ENCODE peak calls at places on chromosomes 16 and 17, in eight cellular contexts. I, A, E, U, D, N, T and H are unnamed samples.

GRCh38 chr16:50675686-50676610 is 5.2 kb downstream of the SNX20 start:
- DNase-seq in I (no peak), U (no peak), E (no peak), T (no peak), D (no peak), A (no peak), N (no peak), H (no peak)

GRCh38 chr16:62089715-62090114 is 53.5 kb upstream of the CDH8 start:
- DNase-seq in I (no peak), N (no peak), A (no peak), U (no peak), D (no peak), E (no peak), T (no peak), H (no peak)

GRCh38 chr17:72343911-72344310 is 223.1 kb downstream of the SOX9 start:
- DNase-seq in I (no peak), A (no peak), N (no peak), T (no peak), D (no peak), U (no peak), E (no peak), H (no peak)

GRCh38 chr17:76969598-76970172 is 101.5 kb downstream of the MGAT5B start:
- DNase-seq in D (no peak), U (no peak), A (peak), E (no peak), I (peak), N (peak), T (no peak), H (no peak)

GRCh38 chr16:76535-77272 is 1.3 kb upstream of the MPG start:
- DNase-seq in A (no peak), U (no peak), I (no peak), T (no peak), N (no peak), D (no peak), E (peak), H (peak)

GRCh38 chr16:14198012-14198411 is 126.9 kb downstream of the MRTFB start:
- DNase-seq in D (no peak), T (no peak), E (no peak), N (no peak), I (no peak), U (no peak), A (no peak), H (no peak)

GRCh38 chr17:18093616-18094408 is 6.1 kb downstream of the DRG2 start:
- DNase-seq in I (no peak), U (no peak), T (no peak), A (peak), N (no peak), D (no peak), E (no peak), H (no peak)

GRCh38 chr17:51083976-51084375 is 36.7 kb downstream of the SPAG9 start:
- DNase-seq in D (no peak), A (no peak), T (no peak), E (no peak), N (no peak), I (no peak), U (no peak), H (no peak)

GRCh38 chr16:48542020-48542473 is 67.9 kb downstream of the N4BP1 start:
- DNase-seq in T (no peak), U (peak), E (no peak), D (no peak), N (no peak), A (peak), I (no peak), H (peak)

GRCh38 chr17:29840884-29841283 is 89.1 kb downstream of the SSH2 start:
- DNase-seq in I (no peak), T (no peak), D (no peak), U (no peak), N (no peak), A (no peak), E (no peak), H (no peak)

GRCh38 chr16:47037396-47037745 is 63.9 kb upstream of the DNAJA2 start:
- DNase-seq in N (no peak), T (no peak), D (no peak), I (no peak), U (peak), E (peak), A (peak), H (peak)

GRCh38 chr17:68674271-68674925 is 73.2 kb upstream of the FAM20A start:
- DNase-seq in A (no peak), T (no peak), D (no peak), I (no peak), N (no peak), U (no peak), E (no peak), H (no peak)

GRCh38 chr16:53891409-53892139 is 187.6 kb downstream of the FTO start:
- DNase-seq in U (no peak), E (no peak), I (no peak), N (no peak), T (no peak), A (no peak), D (no peak), H (no peak)

GRCh38 chr16:85720319-85720637 is 30.6 kb downstream of the C16orf74 start:
- DNase-seq in A (no peak), I (no peak), D (no peak), N (no peak), T (no peak), U (no peak), E (no peak), H (no peak)

GRCh38 chr16:88393034-88393433 is 10.3 kb downstream of the ZNF469 start:
- DNase-seq in A (no peak), I (no peak), D (no peak), T (no peak), E (peak), N (no peak), U (no peak), H (no peak)

GRCh38 chr16:85229869-85230416 is 117.7 kb upstream of the CIBAR2 start:
- DNase-seq in A (no peak), I (no peak), T (no peak), D (no peak), U (no peak), E (no peak), N (peak), H (no peak)

GRCh38 chr17:67050476-67051154 is 6.3 kb downstream of the CACNG1 start:
- DNase-seq in I (no peak), U (no peak), N (no peak), T (no peak), D (no peak), A (no peak), E (no peak), H (no peak)

GRCh38 chr17:10224592-10225195 is 26.3 kb upstream of the GAS7 start:
- DNase-seq in E (no peak), U (no peak), A (no peak), N (no peak), T (no peak), D (no peak), I (no peak), H (no peak)

GRCh38 chr17:64264891-64265290 is 1.8 kb upstream of the TEX2 start:
- DNase-seq in T (no peak), N (no peak), D (no peak), E (no peak), I (no peak), U (no peak), A (no peak), H (no peak)

GRCh38 chr17:58059141-58059540 is 24.1 kb upstream of the DYNLL2 start:
- DNase-seq in I (no peak), E (no peak), A (no peak), N (no peak), T (no peak), U (no peak), D (no peak), H (no peak)

GRCh38 chr16:59941581-59941980 is 1207.5 kb upstream of the GOT2 start:
- DNase-seq in U (no peak), I (no peak), D (no peak), A (no peak), T (no peak), N (no peak), E (no peak), H (no peak)

GRCh38 chr16:56608876-56609462 is 585 bp downstream of the MT2A start:
- DNase-seq in N (no peak), E (no peak), I (no peak), U (no peak), D (no peak), T (no peak), A (no peak), H (no peak)

GRCh38 chr17:67679225-67679624 is 38.5 kb upstream of the NOL11 start:
- DNase-seq in D (no peak), A (no peak), E (no peak), I (no peak), T (no peak), U (peak), N (no peak), H (no peak)

GRCh38 chr16:27894441-27894840 is 169.1 kb downstream of the GSG1L start:
- DNase-seq in D (no peak), E (no peak), N (no peak), I (no peak), T (no peak), U (no peak), A (no peak), H (no peak)

GRCh38 chr17:16384557-16384956 is 3.7 kb downstream of the UBB start:
- DNase-seq in I (no peak), D (no peak), U (no peak), A (no peak), N (no peak), T (no peak), E (no peak), H (no peak)

GRCh38 chr16:88899901-88900648 is 33.6 kb upstream of the PABPN1L start:
- DNase-seq in T (no peak), I (no peak), N (no peak), A (no peak), E (no peak), D (no peak), U (no peak), H (no peak)

GRCh38 chr16:86387461-86388440 is 122.6 kb upstream of the FOXF1 start:
- DNase-seq in D (peak), A (no peak), N (no peak), T (no peak), U (no peak), E (no peak), I (no peak), H (no peak)

GRCh38 chr16:8026450-8026849 is 563.9 kb downstream of the TMEM114 start:
- DNase-seq in E (no peak), A (no peak), I (no peak), T (peak), U (peak), N (no peak), D (no peak), H (no peak)

GRCh38 chr17:80619535-80620235 is 75.0 kb downstream of the RPTOR start:
- DNase-seq in E (no peak), U (no peak), T (no peak), I (no peak), A (no peak), D (peak), N (no peak), H (no peak)